ENCODE peak calls at places on chromosomes 7 and 10, in six cellular contexts. One of them, this sample, is unnamed.

GRCh38 chr10:80684217-80684616 is 146.5 kb downstream of the SH2D4B start:
- DNase-seq in WTC11: no peak
- DNase-seq in A549: peak
- DNase-seq in GM12878: no peak
- DNase-seq in HepG2: no peak
- DNase-seq in K562: peak
- DNase-seq in this sample: peak

GRCh38 chr7:94509879-94510581 is 421 bp downstream of the CASD1 start:
- DNase-seq in WTC11: peak
- DNase-seq in A549: peak
- DNase-seq in GM12878: peak
- DNase-seq in HepG2: peak
- DNase-seq in K562: peak
- DNase-seq in this sample: peak

GRCh38 chr7:34075543-34075942 is 170.2 kb downstream of the BMPER start:
- DNase-seq in WTC11: no peak
- DNase-seq in A549: no peak
- DNase-seq in GM12878: no peak
- DNase-seq in HepG2: no peak
- DNase-seq in K562: no peak
- DNase-seq in this sample: no peak

GRCh38 chr7:96739609-96740008 is 30.0 kb upstream of the SEM1 start:
- DNase-seq in WTC11: no peak
- DNase-seq in A549: no peak
- DNase-seq in GM12878: no peak
- DNase-seq in HepG2: no peak
- DNase-seq in K562: no peak
- DNase-seq in this sample: no peak

GRCh38 chr10:43225004-43225786 is 41.7 kb downstream of the RASGEF1A start:
- DNase-seq in WTC11: no peak
- DNase-seq in A549: no peak
- DNase-seq in GM12878: no peak
- DNase-seq in HepG2: no peak
- DNase-seq in K562: no peak
- DNase-seq in this sample: no peak

GRCh38 chr7:158407581-158408331 is 179.9 kb downstream of the PTPRN2 start:
- DNase-seq in WTC11: no peak
- DNase-seq in A549: peak
- DNase-seq in GM12878: no peak
- DNase-seq in HepG2: peak
- DNase-seq in K562: peak
- DNase-seq in this sample: no peak

GRCh38 chr7:99393363-99394187 is 14.8 kb downstream of the PDAP1 start:
- DNase-seq in WTC11: peak
- DNase-seq in A549: no peak
- DNase-seq in GM12878: no peak
- DNase-seq in HepG2: no peak
- DNase-seq in K562: peak
- DNase-seq in this sample: no peak

GRCh38 chr10:36038316-36038715 is 396.2 kb upstream of the FZD8 start:
- DNase-seq in WTC11: no peak
- DNase-seq in A549: no peak
- DNase-seq in GM12878: no peak
- DNase-seq in HepG2: no peak
- DNase-seq in K562: no peak
- DNase-seq in this sample: no peak

GRCh38 chr10:70828923-70829322 is 13.2 kb downstream of the SGPL1 start:
- DNase-seq in WTC11: no peak
- DNase-seq in A549: no peak
- DNase-seq in GM12878: no peak
- DNase-seq in HepG2: no peak
- DNase-seq in K562: no peak
- DNase-seq in this sample: no peak

GRCh38 chr7:66505531-66506451 is 122.9 kb upstream of the KCTD7 start:
- DNase-seq in WTC11: no peak
- DNase-seq in A549: no peak
- DNase-seq in GM12878: no peak
- DNase-seq in HepG2: no peak
- DNase-seq in K562: no peak
- DNase-seq in this sample: no peak

GRCh38 chr10:21535494-21535818 is 1.4 kb downstream of the MLLT10 start:
- DNase-seq in WTC11: no peak
- DNase-seq in A549: no peak
- DNase-seq in GM12878: no peak
- DNase-seq in HepG2: no peak
- DNase-seq in K562: no peak
- DNase-seq in this sample: no peak

GRCh38 chr10:12534824-12535223 is 185.5 kb downstream of the CAMK1D start:
- DNase-seq in WTC11: no peak
- DNase-seq in A549: no peak
- DNase-seq in GM12878: no peak
- DNase-seq in HepG2: no peak
- DNase-seq in K562: no peak
- DNase-seq in this sample: peak

GRCh38 chr7:30894009-30894408 is 17.6 kb upstream of the AQP1 start:
- DNase-seq in WTC11: no peak
- DNase-seq in A549: no peak
- DNase-seq in GM12878: no peak
- DNase-seq in HepG2: no peak
- DNase-seq in K562: no peak
- DNase-seq in this sample: no peak

GRCh38 chr7:94391716-94392390 is 2.8 kb upstream of the COL1A2 start:
- DNase-seq in WTC11: peak
- DNase-seq in A549: no peak
- DNase-seq in GM12878: no peak
- DNase-seq in HepG2: no peak
- DNase-seq in K562: no peak
- DNase-seq in this sample: peak

GRCh38 chr10:65701168-65701776 is 1224.6 kb upstream of the LRRTM3 start:
- DNase-seq in WTC11: no peak
- DNase-seq in A549: no peak
- DNase-seq in GM12878: no peak
- DNase-seq in HepG2: no peak
- DNase-seq in K562: no peak
- DNase-seq in this sample: no peak

GRCh38 chr7:78115876-78116275 is 317.3 kb downstream of the PHTF2 start:
- DNase-seq in WTC11: no peak
- DNase-seq in A549: no peak
- DNase-seq in GM12878: no peak
- DNase-seq in HepG2: no peak
- DNase-seq in K562: no peak
- DNase-seq in this sample: no peak

GRCh38 chr7:41268874-41269273 is 434.0 kb downstream of the INHBA start:
- DNase-seq in WTC11: no peak
- DNase-seq in A549: no peak
- DNase-seq in GM12878: no peak
- DNase-seq in HepG2: no peak
- DNase-seq in K562: no peak
- DNase-seq in this sample: peak

GRCh38 chr7:125568799-125569198 is 639.2 kb upstream of the POT1 start:
- DNase-seq in WTC11: no peak
- DNase-seq in A549: no peak
- DNase-seq in GM12878: peak
- DNase-seq in HepG2: no peak
- DNase-seq in K562: no peak
- DNase-seq in this sample: no peak

GRCh38 chr10:71004676-71005075 is 116.3 kb upstream of the PCBD1 start:
- DNase-seq in WTC11: no peak
- DNase-seq in A549: no peak
- DNase-seq in GM12878: no peak
- DNase-seq in HepG2: no peak
- DNase-seq in K562: no peak
- DNase-seq in this sample: no peak

GRCh38 chr7:137578541-137578940 is 235.0 kb upstream of the PTN start:
- DNase-seq in WTC11: no peak
- DNase-seq in A549: no peak
- DNase-seq in GM12878: no peak
- DNase-seq in HepG2: no peak
- DNase-seq in K562: no peak
- DNase-seq in this sample: no peak

GRCh38 chr7:46859963-46860475 is 721.9 kb downstream of the TNS3 start:
- DNase-seq in WTC11: no peak
- DNase-seq in A549: no peak
- DNase-seq in GM12878: no peak
- DNase-seq in HepG2: no peak
- DNase-seq in K562: no peak
- DNase-seq in this sample: peak

GRCh38 chr10:63114031-63114814 is 18.9 kb upstream of the NRBF2 start:
- DNase-seq in WTC11: no peak
- DNase-seq in A549: no peak
- DNase-seq in GM12878: no peak
- DNase-seq in HepG2: peak
- DNase-seq in K562: no peak
- DNase-seq in this sample: peak

GRCh38 chr10:3173173-3173878 is 744 bp upstream of the PITRM1 start:
- DNase-seq in WTC11: peak
- DNase-seq in A549: peak
- DNase-seq in GM12878: no peak
- DNase-seq in HepG2: no peak
- DNase-seq in K562: peak
- DNase-seq in this sample: no peak

GRCh38 chr10:3172446-3173172 is at the start of gene PITRM1:
- DNase-seq in WTC11: peak
- DNase-seq in A549: peak
- DNase-seq in GM12878: peak
- DNase-seq in HepG2: peak
- DNase-seq in K562: peak
- DNase-seq in this sample: peak

GRCh38 chr10:3169738-3170137 is 2.8 kb downstream of the PITRM1 start:
- DNase-seq in WTC11: no peak
- DNase-seq in A549: no peak
- DNase-seq in GM12878: no peak
- DNase-seq in HepG2: no peak
- DNase-seq in K562: no peak
- DNase-seq in this sample: no peak

GRCh38 chr10:3169271-3169670 is 3.3 kb downstream of the PITRM1 start:
- DNase-seq in WTC11: no peak
- DNase-seq in A549: no peak
- DNase-seq in GM12878: no peak
- DNase-seq in HepG2: no peak
- DNase-seq in K562: no peak
- DNase-seq in this sample: no peak

GRCh38 chr10:3172081-3172445 is 519 bp downstream of the PITRM1 start:
- DNase-seq in WTC11: no peak
- DNase-seq in A549: no peak
- DNase-seq in GM12878: no peak
- DNase-seq in HepG2: peak
- DNase-seq in K562: no peak
- DNase-seq in this sample: peak
- TF ChIP-seq USF2 in WTC11: no peak
- TF ChIP-seq USF2 in A549: no peak
- TF ChIP-seq USF2 in GM12878: no peak
- TF ChIP-seq USF2 in HepG2: no peak
- TF ChIP-seq USF2 in K562: no peak
- TF ChIP-seq USF2 in this sample: no peak

DNA sequence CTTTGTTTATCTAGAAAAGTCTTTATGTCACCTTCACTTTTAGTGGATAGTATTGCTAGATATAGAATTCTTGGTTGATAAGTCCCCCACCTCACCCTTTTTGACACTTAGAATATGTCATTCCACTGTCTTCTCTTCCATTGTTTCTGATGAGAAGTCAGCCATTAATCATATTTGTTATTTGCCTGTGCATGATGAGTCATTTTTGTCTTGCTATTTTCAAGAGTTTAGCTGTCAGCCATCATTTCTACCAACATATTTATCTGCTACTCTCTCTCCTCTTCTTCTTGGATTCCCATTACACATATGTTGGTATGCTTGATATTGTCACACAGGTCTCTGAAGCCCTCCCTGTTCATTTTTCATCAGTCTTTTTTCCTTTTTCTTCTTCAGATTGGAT is 160.8 kb upstream of the TCF7L2 start:
- DNase-seq in WTC11: no peak
- DNase-seq in A549: no peak
- DNase-seq in GM12878: no peak
- DNase-seq in HepG2: no peak
- DNase-seq in K562: no peak
- DNase-seq in this sample: no peak
- TF ChIP-seq USF2 in WTC11: no peak
- TF ChIP-seq USF2 in A549: no peak
- TF ChIP-seq USF2 in GM12878: no peak
- TF ChIP-seq USF2 in HepG2: no peak
- TF ChIP-seq USF2 in K562: no peak
- TF ChIP-seq USF2 in this sample: no peak

DNA sequence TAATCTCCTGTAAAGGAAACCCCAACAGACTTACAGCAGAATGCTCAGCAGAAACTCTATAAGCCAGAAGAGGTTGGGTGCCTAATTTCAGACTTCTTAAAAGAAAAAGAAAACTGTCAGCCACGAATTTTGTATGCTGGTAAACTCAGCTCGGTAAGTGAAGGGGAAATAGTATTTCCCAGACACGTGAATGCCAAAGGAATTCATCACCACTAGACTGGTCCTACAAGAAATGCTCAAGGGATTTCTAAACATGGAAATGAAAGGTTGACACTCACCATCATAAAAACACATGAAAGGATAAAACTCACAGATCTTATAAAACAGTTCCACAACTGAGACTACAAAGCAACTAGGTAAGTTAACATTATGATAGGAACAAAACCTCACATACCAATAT is 68.6 kb downstream of the GLCCI1 start:
- DNase-seq in WTC11: no peak
- DNase-seq in A549: no peak
- DNase-seq in GM12878: no peak
- DNase-seq in HepG2: no peak
- DNase-seq in K562: no peak
- DNase-seq in this sample: no peak
- TF ChIP-seq USF2 in WTC11: no peak
- TF ChIP-seq USF2 in A549: no peak
- TF ChIP-seq USF2 in GM12878: no peak
- TF ChIP-seq USF2 in HepG2: no peak
- TF ChIP-seq USF2 in K562: no peak
- TF ChIP-seq USF2 in this sample: no peak

GRCh38 chr7:74514131-74514591 is 60.5 kb downstream of the GTF2IRD1 start:
- DNase-seq in WTC11: no peak
- DNase-seq in A549: no peak
- DNase-seq in GM12878: no peak
- DNase-seq in HepG2: no peak
- DNase-seq in K562: no peak
- DNase-seq in this sample: no peak
- TF ChIP-seq USF2 in WTC11: no peak
- TF ChIP-seq USF2 in A549: no peak
- TF ChIP-seq USF2 in GM12878: no peak
- TF ChIP-seq USF2 in HepG2: no peak
- TF ChIP-seq USF2 in K562: no peak
- TF ChIP-seq USF2 in this sample: no peak